ENCODE peak calls at places on chromosomes 12 and 14, in seven cellular contexts. One of them, this sample, is unnamed.

GRCh38 chr12:48183876-48184548 is 568 bp downstream of the CCDC184 start:
- DNase-seq in endothelial cell of umbilical vein: no peak
- DNase-seq in neural progenitor cell: peak
- DNase-seq in Karpas-422: no peak
- DNase-seq in neuronal stem cell: no peak
- DNase-seq in PC-3: no peak
- DNase-seq in HCT116: no peak
- DNase-seq in this sample: no peak

GRCh38 chr12:127075981-127076380 is 1191.0 kb upstream of the TMEM132C start:
- DNase-seq in Karpas-422: no peak
- DNase-seq in HCT116: no peak
- DNase-seq in neural progenitor cell: no peak
- DNase-seq in neuronal stem cell: no peak
- DNase-seq in endothelial cell of umbilical vein: no peak
- DNase-seq in PC-3: peak
- DNase-seq in this sample: no peak

GRCh38 chr14:96631030-96631429 is 128.8 kb downstream of the PAPOLA start:
- DNase-seq in Karpas-422: no peak
- DNase-seq in neuronal stem cell: no peak
- DNase-seq in HCT116: no peak
- DNase-seq in neural progenitor cell: no peak
- DNase-seq in endothelial cell of umbilical vein: no peak
- DNase-seq in PC-3: no peak
- DNase-seq in this sample: no peak

GRCh38 chr12:79546461-79547043 is 144.2 kb downstream of the PAWR start:
- DNase-seq in neuronal stem cell: no peak
- DNase-seq in endothelial cell of umbilical vein: no peak
- DNase-seq in neural progenitor cell: no peak
- DNase-seq in HCT116: no peak
- DNase-seq in Karpas-422: no peak
- DNase-seq in PC-3: peak
- DNase-seq in this sample: no peak

GRCh38 chr14:73743431-73743931 is 29.3 kb upstream of the PNMA1 start:
- DNase-seq in endothelial cell of umbilical vein: peak
- DNase-seq in Karpas-422: no peak
- DNase-seq in neuronal stem cell: no peak
- DNase-seq in PC-3: no peak
- DNase-seq in HCT116: no peak
- DNase-seq in neural progenitor cell: no peak
- DNase-seq in this sample: peak

GRCh38 chr14:24280797-24281460 is 9.5 kb upstream of the RABGGTA start:
- DNase-seq in Karpas-422: no peak
- DNase-seq in HCT116: no peak
- DNase-seq in neuronal stem cell: no peak
- DNase-seq in endothelial cell of umbilical vein: no peak
- DNase-seq in neural progenitor cell: no peak
- DNase-seq in PC-3: no peak
- DNase-seq in this sample: no peak

GRCh38 chr12:23186950-23187349 is 562.0 kb downstream of the ETNK1 start:
- DNase-seq in neuronal stem cell: no peak
- DNase-seq in PC-3: no peak
- DNase-seq in Karpas-422: no peak
- DNase-seq in HCT116: no peak
- DNase-seq in endothelial cell of umbilical vein: no peak
- DNase-seq in neural progenitor cell: no peak
- DNase-seq in this sample: no peak

GRCh38 chr12:124993568-124994434 is at the start of gene BRI3BP:
- DNase-seq in Karpas-422: peak
- DNase-seq in endothelial cell of umbilical vein: peak
- DNase-seq in neural progenitor cell: peak
- DNase-seq in HCT116: no peak
- DNase-seq in neuronal stem cell: peak
- DNase-seq in PC-3: peak
- DNase-seq in this sample: peak

GRCh38 chr14:56199095-56199975 is 81.1 kb downstream of the PELI2 start:
- DNase-seq in endothelial cell of umbilical vein: peak
- DNase-seq in neuronal stem cell: no peak
- DNase-seq in HCT116: no peak
- DNase-seq in PC-3: no peak
- DNase-seq in Karpas-422: no peak
- DNase-seq in neural progenitor cell: no peak
- DNase-seq in this sample: peak

GRCh38 chr14:73253721-73254120 is 16.4 kb downstream of the PAPLN start:
- DNase-seq in neural progenitor cell: no peak
- DNase-seq in HCT116: no peak
- DNase-seq in PC-3: no peak
- DNase-seq in neuronal stem cell: no peak
- DNase-seq in endothelial cell of umbilical vein: no peak
- DNase-seq in Karpas-422: no peak
- DNase-seq in this sample: no peak

GRCh38 chr14:95137804-95138167 is 19.5 kb downstream of the DICER1 start:
- DNase-seq in neural progenitor cell: peak
- DNase-seq in PC-3: peak
- DNase-seq in endothelial cell of umbilical vein: peak
- DNase-seq in Karpas-422: no peak
- DNase-seq in neuronal stem cell: no peak
- DNase-seq in HCT116: no peak
- DNase-seq in this sample: no peak
- H3K27ac ChIP-seq in neural progenitor cell: peak
- H3K27ac ChIP-seq in PC-3: no peak
- H3K27ac ChIP-seq in endothelial cell of umbilical vein: no peak
- H3K27ac ChIP-seq in Karpas-422: peak
- H3K27ac ChIP-seq in neuronal stem cell: peak
- H3K27ac ChIP-seq in HCT116: no peak
- H3K27ac ChIP-seq in this sample: peak

DNA sequence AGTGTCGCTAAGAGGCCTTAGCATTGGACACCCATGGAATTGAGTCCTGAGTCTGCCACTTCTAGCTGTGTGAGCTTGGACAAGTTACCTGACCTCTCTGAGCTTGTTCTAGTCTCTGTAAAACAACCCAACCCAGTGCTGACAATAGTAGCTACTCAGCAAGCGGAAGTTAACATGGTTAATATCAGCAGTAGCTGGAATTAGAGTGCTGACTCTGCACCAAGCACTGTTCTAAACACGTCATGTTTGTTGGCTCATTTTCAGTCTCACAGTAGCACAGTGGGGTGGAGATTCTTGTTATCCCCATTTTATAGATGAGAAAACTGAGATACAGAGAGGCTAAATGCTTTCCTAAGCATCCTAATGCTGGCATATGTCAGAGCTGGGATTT is 47.5 kb upstream of the RIN3 start:
- DNase-seq in HCT116: no peak
- DNase-seq in neuronal stem cell: no peak
- DNase-seq in Karpas-422: no peak
- DNase-seq in neural progenitor cell: no peak
- DNase-seq in PC-3: no peak
- DNase-seq in endothelial cell of umbilical vein: no peak
- DNase-seq in this sample: no peak
- H3K4me3 ChIP-seq in HCT116: no peak
- H3K4me3 ChIP-seq in neuronal stem cell: no peak
- H3K4me3 ChIP-seq in Karpas-422: no peak
- H3K4me3 ChIP-seq in neural progenitor cell: no peak
- H3K4me3 ChIP-seq in PC-3: no peak
- H3K4me3 ChIP-seq in endothelial cell of umbilical vein: no peak
- H3K4me3 ChIP-seq in this sample: no peak

DNA sequence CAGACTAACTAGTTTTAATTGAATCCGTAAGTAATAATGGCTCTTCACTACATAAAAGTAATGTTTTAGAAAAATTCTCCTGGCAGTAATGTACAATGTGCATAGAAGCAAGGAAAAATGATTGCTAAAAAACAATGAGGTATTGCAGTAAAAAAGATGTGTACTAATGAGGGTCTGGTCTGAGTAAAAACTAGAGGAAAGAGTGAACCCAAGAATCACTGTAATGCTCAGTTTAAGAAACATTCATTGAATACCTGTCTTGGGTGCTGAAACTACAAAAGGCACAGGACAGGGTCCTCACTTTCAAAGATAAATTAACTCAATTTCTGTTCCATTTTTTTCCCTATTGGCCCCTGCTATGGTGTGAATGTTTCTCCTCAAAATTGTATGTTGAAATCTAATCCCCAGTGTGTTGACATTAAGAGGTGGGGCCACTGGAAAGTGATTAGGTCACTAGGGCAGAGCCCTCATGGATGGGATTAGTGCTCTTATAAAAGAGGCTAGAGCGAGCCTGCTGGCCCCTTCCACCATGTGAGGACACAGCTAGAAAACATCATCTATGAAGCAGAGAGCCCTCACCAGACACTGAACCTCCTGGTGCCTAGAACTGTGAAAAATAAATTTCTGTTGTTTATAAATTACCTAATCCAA is 51.6 kb downstream of the RPS6KA5 start:
- DNase-seq in Karpas-422: no peak
- DNase-seq in PC-3: peak
- DNase-seq in neuronal stem cell: no peak
- DNase-seq in endothelial cell of umbilical vein: no peak
- DNase-seq in HCT116: no peak
- DNase-seq in neural progenitor cell: peak
- DNase-seq in this sample: no peak
- H2AFZ ChIP-seq in Karpas-422: no peak
- H2AFZ ChIP-seq in PC-3: no peak
- H2AFZ ChIP-seq in neuronal stem cell: no peak
- H2AFZ ChIP-seq in endothelial cell of umbilical vein: no peak
- H2AFZ ChIP-seq in HCT116: no peak
- H2AFZ ChIP-seq in neural progenitor cell: no peak
- H2AFZ ChIP-seq in this sample: no peak

DNA sequence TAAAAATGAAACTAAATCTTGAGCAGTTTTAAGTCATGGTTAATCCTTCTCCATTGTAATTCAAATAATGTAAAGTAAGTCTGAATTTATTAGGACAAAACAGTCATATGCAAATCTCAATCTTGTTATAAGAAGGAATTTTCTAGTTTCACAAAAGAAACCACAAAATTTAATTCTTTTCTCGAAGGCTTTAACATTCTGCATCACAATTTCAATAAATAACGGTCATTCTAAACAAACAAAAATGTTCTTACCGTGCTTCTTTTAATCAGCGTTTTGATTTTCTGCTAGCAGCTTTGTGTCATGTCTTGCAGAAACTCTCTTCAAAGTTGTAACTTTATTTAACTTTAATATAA is 225 bp downstream of the CLEC2B start:
- DNase-seq in neuronal stem cell: no peak
- DNase-seq in PC-3: no peak
- DNase-seq in endothelial cell of umbilical vein: no peak
- DNase-seq in Karpas-422: no peak
- DNase-seq in neural progenitor cell: no peak
- DNase-seq in HCT116: no peak
- DNase-seq in this sample: no peak
- H3K27ac ChIP-seq in neuronal stem cell: no peak
- H3K27ac ChIP-seq in PC-3: no peak
- H3K27ac ChIP-seq in endothelial cell of umbilical vein: peak
- H3K27ac ChIP-seq in Karpas-422: no peak
- H3K27ac ChIP-seq in neural progenitor cell: no peak
- H3K27ac ChIP-seq in HCT116: no peak
- H3K27ac ChIP-seq in this sample: peak

DNA sequence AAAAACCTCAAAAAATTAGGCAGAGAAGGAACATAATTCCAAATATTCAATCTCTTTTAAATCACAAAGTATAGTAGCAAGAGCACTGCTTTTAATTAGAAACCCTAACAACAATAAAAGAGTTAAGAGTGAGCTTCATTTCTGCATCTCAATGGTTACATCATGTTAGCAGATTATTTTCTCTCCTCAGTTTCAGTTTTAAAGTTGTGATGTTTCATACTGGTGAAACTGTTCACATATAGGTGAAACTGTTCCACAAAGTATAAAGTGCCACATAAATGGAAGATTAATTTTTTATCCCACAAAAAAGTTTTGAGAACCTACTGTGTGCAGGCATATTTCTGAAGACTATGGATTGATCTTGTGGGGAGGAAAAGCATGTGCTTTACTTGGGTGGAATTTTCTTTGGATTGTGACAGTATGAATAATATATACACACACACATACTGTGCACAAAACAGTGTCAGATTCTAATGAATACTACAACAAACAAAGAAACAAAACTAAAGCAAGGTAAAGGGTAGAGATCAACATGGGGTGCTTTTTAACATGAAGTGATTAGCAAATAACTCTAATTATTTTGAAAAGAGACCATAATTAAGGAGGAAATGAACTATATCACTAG is 17.1 kb downstream of the LUM start:
- DNase-seq in PC-3: peak
- DNase-seq in neuronal stem cell: no peak
- DNase-seq in HCT116: no peak
- DNase-seq in neural progenitor cell: no peak
- DNase-seq in endothelial cell of umbilical vein: peak
- DNase-seq in Karpas-422: no peak
- DNase-seq in this sample: no peak
- H3K4me3 ChIP-seq in PC-3: peak
- H3K4me3 ChIP-seq in neuronal stem cell: no peak
- H3K4me3 ChIP-seq in HCT116: no peak
- H3K4me3 ChIP-seq in neural progenitor cell: no peak
- H3K4me3 ChIP-seq in endothelial cell of umbilical vein: no peak
- H3K4me3 ChIP-seq in Karpas-422: no peak
- H3K4me3 ChIP-seq in this sample: no peak

DNA sequence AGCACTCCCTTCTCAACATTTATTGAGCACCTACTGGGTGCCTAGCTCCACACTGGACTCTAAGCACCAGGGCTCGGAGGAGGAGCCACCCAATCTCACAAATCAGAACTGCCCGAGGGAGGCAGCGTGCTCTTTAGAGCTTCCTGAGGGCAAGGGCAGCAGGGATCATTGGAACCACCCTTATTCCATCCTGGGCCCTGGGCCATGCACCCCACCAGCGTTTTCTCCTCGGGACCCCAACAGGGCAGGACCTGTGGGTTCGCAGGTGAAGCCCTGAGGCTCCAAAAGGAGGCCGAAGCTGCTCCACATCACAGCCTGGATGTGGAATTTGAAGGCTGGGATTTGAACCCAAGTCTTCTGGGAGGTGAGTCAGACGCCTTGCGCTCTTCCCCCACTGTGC is 15.4 kb downstream of the TMEM119 start:
- DNase-seq in endothelial cell of umbilical vein: no peak
- DNase-seq in Karpas-422: no peak
- DNase-seq in HCT116: no peak
- DNase-seq in neural progenitor cell: no peak
- DNase-seq in neuronal stem cell: no peak
- DNase-seq in PC-3: no peak
- DNase-seq in this sample: no peak
- H2AFZ ChIP-seq in endothelial cell of umbilical vein: no peak
- H2AFZ ChIP-seq in Karpas-422: no peak
- H2AFZ ChIP-seq in HCT116: no peak
- H2AFZ ChIP-seq in neural progenitor cell: no peak
- H2AFZ ChIP-seq in neuronal stem cell: no peak
- H2AFZ ChIP-seq in PC-3: no peak
- H2AFZ ChIP-seq in this sample: no peak

GRCh38 chr12:67019070-67019469 is 250.1 kb upstream of the CAND1 start:
- DNase-seq in neuronal stem cell: no peak
- DNase-seq in neural progenitor cell: peak
- DNase-seq in HCT116: no peak
- DNase-seq in endothelial cell of umbilical vein: no peak
- DNase-seq in PC-3: no peak
- DNase-seq in Karpas-422: no peak
- DNase-seq in this sample: no peak
- H3K27ac ChIP-seq in neuronal stem cell: no peak
- H3K27ac ChIP-seq in neural progenitor cell: no peak
- H3K27ac ChIP-seq in HCT116: no peak
- H3K27ac ChIP-seq in endothelial cell of umbilical vein: no peak
- H3K27ac ChIP-seq in PC-3: no peak
- H3K27ac ChIP-seq in Karpas-422: no peak
- H3K27ac ChIP-seq in this sample: no peak

This sample was measured in hepatocyte.